ENCODE peak calls at places on chromosomes 12 and 14, in four cellular contexts. One of them, this sample, is unnamed.
A peak's percentile ranks its signal among the peaks of the same experiment; 100 is the strongest.

GRCh38 chr14:34826661-34827060 is 48.5 kb downstream of the BAZ1A start:
- DNase-seq in fibroblast of lung: peak; percentile 25
- DNase-seq in brain microvascular endothelial cell: peak; percentile 23
- DNase-seq in Karpas-422: no peak
- DNase-seq in this sample: no peak

GRCh38 chr14:75307700-75308379 is 29.2 kb downstream of the FOS start:
- DNase-seq in Karpas-422: peak; percentile 91
- DNase-seq in brain microvascular endothelial cell: peak; percentile 73
- DNase-seq in fibroblast of lung: peak; percentile 86
- DNase-seq in this sample: peak; percentile 54

GRCh38 chr12:7512528-7512927 is 9.0 kb upstream of the CD163 start:
- DNase-seq in Karpas-422: no peak
- DNase-seq in fibroblast of lung: peak; percentile 81
- DNase-seq in brain microvascular endothelial cell: peak; percentile 97
- DNase-seq in this sample: peak; percentile 85

GRCh38 chr12:6323340-6323994 is 13.0 kb downstream of the PLEKHG6 start:
- DNase-seq in Karpas-422: peak; percentile 64
- DNase-seq in brain microvascular endothelial cell: peak; percentile 92
- DNase-seq in fibroblast of lung: peak; percentile 94
- DNase-seq in this sample: peak; percentile 75

GRCh38 chr12:128008341-128008740 is 258.6 kb upstream of the TMEM132C start:
- DNase-seq in Karpas-422: no peak
- DNase-seq in brain microvascular endothelial cell: peak; percentile 76
- DNase-seq in fibroblast of lung: no peak
- DNase-seq in this sample: peak; percentile 16

GRCh38 chr14:65128096-65128495 is 25.8 kb upstream of the MAX start:
- DNase-seq in Karpas-422: no peak
- DNase-seq in brain microvascular endothelial cell: no peak
- DNase-seq in fibroblast of lung: peak; percentile 37
- DNase-seq in this sample: no peak

GRCh38 chr12:52415870-52416750 is 10.0 kb upstream of the KRT82 start:
- DNase-seq in brain microvascular endothelial cell: peak; percentile 74
- DNase-seq in fibroblast of lung: peak; percentile 93
- DNase-seq in Karpas-422: no peak
- DNase-seq in this sample: no peak

GRCh38 chr14:99420711-99421110 is 59.9 kb downstream of the SETD3 start:
- DNase-seq in Karpas-422: no peak
- DNase-seq in fibroblast of lung: peak; percentile 77
- DNase-seq in brain microvascular endothelial cell: no peak
- DNase-seq in this sample: no peak

GRCh38 chr14:30597496-30597895 is 24.6 kb upstream of the SCFD1 start:
- DNase-seq in Karpas-422: no peak
- DNase-seq in fibroblast of lung: no peak
- DNase-seq in brain microvascular endothelial cell: no peak
- DNase-seq in this sample: no peak

GRCh38 chr12:101793401-101793800 is 37.4 kb downstream of the GNPTAB start:
- DNase-seq in Karpas-422: no peak
- DNase-seq in fibroblast of lung: no peak
- DNase-seq in brain microvascular endothelial cell: peak; percentile 75
- DNase-seq in this sample: no peak

GRCh38 chr12:52245259-52245961 is 12.4 kb downstream of the KRT7 start:
- DNase-seq in brain microvascular endothelial cell: no peak
- DNase-seq in fibroblast of lung: no peak
- DNase-seq in Karpas-422: no peak
- DNase-seq in this sample: peak; percentile 83

GRCh38 chr14:105204931-105205717 is 24.0 kb upstream of the NUDT14 start:
- DNase-seq in Karpas-422: no peak
- DNase-seq in fibroblast of lung: no peak
- DNase-seq in brain microvascular endothelial cell: no peak
- DNase-seq in this sample: no peak

GRCh38 chr12:122111070-122111750 is 32.7 kb downstream of the MLXIP start:
- DNase-seq in Karpas-422: no peak
- DNase-seq in fibroblast of lung: no peak
- DNase-seq in brain microvascular endothelial cell: no peak
- DNase-seq in this sample: no peak

GRCh38 chr12:58288191-58288590 is 346.8 kb downstream of the ATP23 start:
- DNase-seq in fibroblast of lung: peak; percentile 88
- DNase-seq in Karpas-422: no peak
- DNase-seq in brain microvascular endothelial cell: no peak
- DNase-seq in this sample: no peak

GRCh38 chr14:31229638-31230229 is 22.1 kb upstream of the HECTD1 start:
- DNase-seq in brain microvascular endothelial cell: peak; percentile 93
- DNase-seq in Karpas-422: no peak
- DNase-seq in fibroblast of lung: peak; percentile 100
- DNase-seq in this sample: peak; percentile 88

GRCh38 chr14:33352821-33353220 is 414.1 kb downstream of the NPAS3 start:
- DNase-seq in fibroblast of lung: no peak
- DNase-seq in brain microvascular endothelial cell: peak; percentile 39
- DNase-seq in Karpas-422: no peak
- DNase-seq in this sample: no peak

GRCh38 chr14:104219731-104220224 is 81.4 kb downstream of the KIF26A start:
- DNase-seq in brain microvascular endothelial cell: no peak
- DNase-seq in fibroblast of lung: no peak
- DNase-seq in Karpas-422: no peak
- DNase-seq in this sample: no peak

GRCh38 chr12:12461281-12461922 is 101.3 kb downstream of the DUSP16 start:
- DNase-seq in brain microvascular endothelial cell: no peak
- DNase-seq in fibroblast of lung: no peak
- DNase-seq in Karpas-422: no peak
- DNase-seq in this sample: no peak

GRCh38 chr12:119684730-119685129 is 16.8 kb downstream of the PRKAB1 start:
- DNase-seq in Karpas-422: no peak
- DNase-seq in brain microvascular endothelial cell: no peak
- DNase-seq in fibroblast of lung: peak; percentile 36
- DNase-seq in this sample: no peak

GRCh38 chr14:92464716-92465115 is 48.9 kb upstream of the RIN3 start:
- DNase-seq in brain microvascular endothelial cell: no peak
- DNase-seq in Karpas-422: no peak
- DNase-seq in fibroblast of lung: no peak
- DNase-seq in this sample: no peak

GRCh38 chr12:14514154-14514842 is 53.4 kb downstream of the PLBD1 start:
- DNase-seq in fibroblast of lung: peak; percentile 19
- DNase-seq in brain microvascular endothelial cell: peak; percentile 26
- DNase-seq in Karpas-422: peak; percentile 83
- DNase-seq in this sample: no peak

GRCh38 chr14:39360316-39360715 is 71.9 kb downstream of the FBXO33 start:
- DNase-seq in fibroblast of lung: no peak
- DNase-seq in brain microvascular endothelial cell: no peak
- DNase-seq in Karpas-422: no peak
- DNase-seq in this sample: no peak

GRCh38 chr12:99122496-99122895 is 477.4 kb downstream of the APAF1 start:
- DNase-seq in fibroblast of lung: no peak
- DNase-seq in brain microvascular endothelial cell: no peak
- DNase-seq in Karpas-422: no peak
- DNase-seq in this sample: no peak

GRCh38 chr12:64532734-64533351 is 77.5 kb upstream of the RASSF3 start:
- DNase-seq in Karpas-422: no peak
- DNase-seq in brain microvascular endothelial cell: no peak
- DNase-seq in fibroblast of lung: no peak
- DNase-seq in this sample: no peak

GRCh38 chr14:49187799-49188198 is 398.4 kb downstream of the RPS29 start:
- DNase-seq in Karpas-422: no peak
- DNase-seq in fibroblast of lung: no peak
- DNase-seq in brain microvascular endothelial cell: no peak
- DNase-seq in this sample: no peak

GRCh38 chr12:7136071-7136470 is 5.9 kb downstream of the CLSTN3 start:
- DNase-seq in fibroblast of lung: no peak
- DNase-seq in Karpas-422: no peak
- DNase-seq in brain microvascular endothelial cell: no peak
- DNase-seq in this sample: no peak

GRCh38 chr14:30194769-30195168 is 267.1 kb upstream of the PRKD1 start:
- DNase-seq in brain microvascular endothelial cell: peak; percentile 13
- DNase-seq in Karpas-422: no peak
- DNase-seq in fibroblast of lung: peak; percentile 90
- DNase-seq in this sample: peak; percentile 29

GRCh38 chr12:19082365-19082911 is 47.1 kb upstream of the PLEKHA5 start:
- DNase-seq in Karpas-422: no peak
- DNase-seq in brain microvascular endothelial cell: no peak
- DNase-seq in fibroblast of lung: no peak
- DNase-seq in this sample: no peak

GRCh38 chr12:47835831-47836155 is 16.1 kb upstream of the HDAC7 start:
- DNase-seq in Karpas-422: peak; percentile 68
- DNase-seq in fibroblast of lung: peak; percentile 35
- DNase-seq in brain microvascular endothelial cell: no peak
- DNase-seq in this sample: no peak

GRCh38 chr12:132310181-132311040 is 19.0 kb downstream of the GALNT9 start:
- DNase-seq in brain microvascular endothelial cell: no peak
- DNase-seq in fibroblast of lung: no peak
- DNase-seq in Karpas-422: no peak
- DNase-seq in this sample: peak; percentile 55

GRCh38 chr12:2346405-2346804 is 293.6 kb downstream of the CACNA1C start:
- DNase-seq in Karpas-422: no peak
- DNase-seq in brain microvascular endothelial cell: no peak
- DNase-seq in fibroblast of lung: no peak
- DNase-seq in this sample: no peak

GRCh38 chr12:39372929-39373328 is 70.0 kb downstream of the KIF21A start:
- DNase-seq in brain microvascular endothelial cell: no peak
- DNase-seq in fibroblast of lung: no peak
- DNase-seq in Karpas-422: no peak
- DNase-seq in this sample: no peak

GRCh38 chr14:55641954-55642353 is 61.9 kb downstream of the KTN1 start:
- DNase-seq in Karpas-422: no peak
- DNase-seq in fibroblast of lung: no peak
- DNase-seq in brain microvascular endothelial cell: no peak
- DNase-seq in this sample: no peak

GRCh38 chr14:55650992-55651391 is 71.0 kb downstream of the KTN1 start:
- DNase-seq in Karpas-422: no peak
- DNase-seq in fibroblast of lung: no peak
- DNase-seq in brain microvascular endothelial cell: no peak
- DNase-seq in this sample: no peak

GRCh38 chr14:55645845-55646832 is 66.1 kb downstream of the KTN1 start:
- DNase-seq in Karpas-422: no peak
- DNase-seq in fibroblast of lung: no peak
- DNase-seq in brain microvascular endothelial cell: no peak
- DNase-seq in this sample: no peak

GRCh38 chr14:55641290-55641689 is 61.3 kb downstream of the KTN1 start:
- DNase-seq in brain microvascular endothelial cell: no peak
- DNase-seq in Karpas-422: no peak
- DNase-seq in fibroblast of lung: no peak
- DNase-seq in this sample: no peak

GRCh38 chr14:55645148-55645547 is 65.1 kb downstream of the KTN1 start:
- DNase-seq in brain microvascular endothelial cell: no peak
- DNase-seq in Karpas-422: no peak
- DNase-seq in fibroblast of lung: no peak
- DNase-seq in this sample: no peak
- H3K36me3 ChIP-seq in brain microvascular endothelial cell: peaks cover 28% of the 10 kb centered on the region
- H3K36me3 ChIP-seq in Karpas-422: peaks cover 66% of the 10 kb centered on the region
- H3K36me3 ChIP-seq in fibroblast of lung: no peaks in the 10 kb centered on the region
- H3K36me3 ChIP-seq in this sample: peaks cover 12% of the 10 kb centered on the region

GRCh38 chr12:117028254-117028653 is 71.0 kb downstream of the TESC start:
- DNase-seq in fibroblast of lung: no peak
- DNase-seq in brain microvascular endothelial cell: no peak
- DNase-seq in Karpas-422: no peak
- DNase-seq in this sample: no peak
- H3K36me3 ChIP-seq in fibroblast of lung: peaks cover 22% of the 10 kb centered on the region
- H3K36me3 ChIP-seq in brain microvascular endothelial cell: peaks cover 47% of the 10 kb centered on the region
- H3K36me3 ChIP-seq in Karpas-422: peaks cover 44% of the 10 kb centered on the region
- H3K36me3 ChIP-seq in this sample: peaks cover 28% of the 10 kb centered on the region

GRCh38 chr12:120702629-120703028 is 7.6 kb upstream of the UNC119B start:
- DNase-seq in brain microvascular endothelial cell: no peak
- DNase-seq in Karpas-422: no peak
- DNase-seq in fibroblast of lung: no peak
- DNase-seq in this sample: no peak

GRCh38 chr12:120698677-120699076 is 11.6 kb upstream of the UNC119B start:
- DNase-seq in Karpas-422: no peak
- DNase-seq in brain microvascular endothelial cell: no peak
- DNase-seq in fibroblast of lung: no peak
- DNase-seq in this sample: no peak

GRCh38 chr12:120703311-120703942 is 6.8 kb upstream of the UNC119B start:
- DNase-seq in brain microvascular endothelial cell: no peak
- DNase-seq in fibroblast of lung: no peak
- DNase-seq in Karpas-422: no peak
- DNase-seq in this sample: no peak

GRCh38 chr12:120699553-120699952 is 10.7 kb upstream of the UNC119B start:
- DNase-seq in brain microvascular endothelial cell: no peak
- DNase-seq in fibroblast of lung: no peak
- DNase-seq in Karpas-422: no peak
- DNase-seq in this sample: no peak

DNA sequence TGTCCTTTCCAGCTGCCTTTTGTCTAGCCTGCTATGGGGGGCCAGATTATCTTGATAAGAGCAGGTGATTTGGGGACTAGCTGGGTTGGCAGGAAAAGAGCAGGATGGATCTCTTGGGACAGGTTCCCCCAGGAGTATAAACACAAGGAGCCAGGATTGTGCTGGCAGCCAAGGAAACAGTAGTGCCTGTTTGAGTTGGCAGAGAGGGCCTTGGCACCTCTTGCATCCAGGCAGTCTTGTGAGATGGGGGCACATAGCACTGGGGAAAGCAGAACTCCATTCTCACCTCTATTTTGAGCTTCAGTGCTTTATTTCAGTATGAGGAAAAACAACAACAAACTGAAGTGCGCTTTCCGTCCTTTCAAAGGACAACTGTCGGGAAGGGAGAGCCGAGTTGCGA is 9.4 kb upstream of the UNC119B start:
- DNase-seq in fibroblast of lung: no peak
- DNase-seq in Karpas-422: no peak
- DNase-seq in brain microvascular endothelial cell: no peak
- DNase-seq in this sample: no peak
- H3K36me3 ChIP-seq in fibroblast of lung: peaks cover 20% of the 10 kb centered on the region
- H3K36me3 ChIP-seq in Karpas-422: peaks cover 50% of the 10 kb centered on the region
- H3K36me3 ChIP-seq in brain microvascular endothelial cell: peaks cover 46% of the 10 kb centered on the region
- H3K36me3 ChIP-seq in this sample: peaks cover 53% of the 10 kb centered on the region

GRCh38 chr12:91968772-91969171 is 176.9 kb downstream of the BTG1 start:
- DNase-seq in Karpas-422: no peak
- DNase-seq in fibroblast of lung: no peak
- DNase-seq in brain microvascular endothelial cell: no peak
- DNase-seq in this sample: no peak
- H3K36me3 ChIP-seq in Karpas-422: no peaks in the 10 kb centered on the region
- H3K36me3 ChIP-seq in fibroblast of lung: no peaks in the 10 kb centered on the region
- H3K36me3 ChIP-seq in brain microvascular endothelial cell: no peaks in the 10 kb centered on the region
- H3K36me3 ChIP-seq in this sample: no peaks in the 10 kb centered on the region

GRCh38 chr12:22828059-22828458 is 203.1 kb downstream of the ETNK1 start:
- DNase-seq in Karpas-422: no peak
- DNase-seq in brain microvascular endothelial cell: no peak
- DNase-seq in fibroblast of lung: no peak
- DNase-seq in this sample: no peak
- H3K36me3 ChIP-seq in Karpas-422: no peaks in the 10 kb centered on the region
- H3K36me3 ChIP-seq in brain microvascular endothelial cell: no peaks in the 10 kb centered on the region
- H3K36me3 ChIP-seq in fibroblast of lung: no peaks in the 10 kb centered on the region
- H3K36me3 ChIP-seq in this sample: no peaks in the 10 kb centered on the region

GRCh38 chr12:109590566-109590965 is 17.0 kb downstream of the MVK start:
- DNase-seq in Karpas-422: no peak
- DNase-seq in fibroblast of lung: no peak
- DNase-seq in brain microvascular endothelial cell: no peak
- DNase-seq in this sample: no peak

GRCh38 chr12:109589240-109589590 is 15.6 kb downstream of the MVK start:
- DNase-seq in brain microvascular endothelial cell: no peak
- DNase-seq in fibroblast of lung: no peak
- DNase-seq in Karpas-422: no peak
- DNase-seq in this sample: no peak

GRCh38 chr12:109588461-109589239 is 15.1 kb downstream of the MVK start:
- DNase-seq in brain microvascular endothelial cell: no peak
- DNase-seq in Karpas-422: no peak
- DNase-seq in fibroblast of lung: no peak
- DNase-seq in this sample: no peak

GRCh38 chr12:109591041-109591440 is 17.4 kb downstream of the MVK start:
- DNase-seq in fibroblast of lung: no peak
- DNase-seq in Karpas-422: no peak
- DNase-seq in brain microvascular endothelial cell: no peak
- DNase-seq in this sample: no peak

GRCh38 chr12:109589691-109590245 is 16.2 kb downstream of the MVK start:
- DNase-seq in fibroblast of lung: no peak
- DNase-seq in Karpas-422: no peak
- DNase-seq in brain microvascular endothelial cell: no peak
- DNase-seq in this sample: no peak
- H3K36me3 ChIP-seq in fibroblast of lung: peaks cover 9% of the 10 kb centered on the region
- H3K36me3 ChIP-seq in Karpas-422: no peaks in the 10 kb centered on the region
- H3K36me3 ChIP-seq in brain microvascular endothelial cell: peaks cover 11% of the 10 kb centered on the region
- H3K36me3 ChIP-seq in this sample: no peaks in the 10 kb centered on the region